ENCODE peak calls at places on chromosomes 4 and X, in seven cellular contexts. B is HepG2; D is GM23338; N is CD8-positive, alpha-beta memory T cell; Z is uterus; E is cardiac muscle cell; O is CD4-positive, CD25-positive, alpha-beta regulatory T cell. X is an unnamed sample.

GRCh38 chr4:7226993-7227392 is 34.7 kb downstream of the SORCS2 start:
- DNase-seq in B (no peak), D (no peak), N (no peak), Z (no peak), E (no peak), O (no peak), X (no peak)

GRCh38 chr4:113851816-113852215 is 90.3 kb upstream of the CAMK2D start:
- DNase-seq in B (peak; percentile 2), D (no peak), N (no peak), Z (no peak), E (no peak), O (no peak), X (no peak)

GRCh38 chr4:147498031-147498700 is 17.3 kb downstream of the EDNRA start:
- DNase-seq in B (no peak), D (no peak), N (no peak), Z (no peak), E (peak; percentile 72), O (no peak), X (peak; percentile 57)

GRCh38 chrX:40192196-40192595 is 94.4 kb upstream of the BCOR start:
- DNase-seq in B (no peak), D (no peak), N (no peak), Z (no peak), E (no peak), O (no peak), X (no peak)

GRCh38 chrX:2547746-2548145 is 47.0 kb upstream of the DHRSX start:
- DNase-seq in B (no peak), D (no peak), N (no peak), Z (no peak), E (no peak), O (no peak), X (no peak)

GRCh38 chr4:28444886-28445496 is 1584.3 kb downstream of the STIM2 start:
- DNase-seq in B (no peak), D (no peak), N (no peak), Z (no peak), E (peak; percentile 6), O (no peak), X (no peak)

GRCh38 chrX:110568396-110568795 is 209.7 kb downstream of the RTL9 start:
- DNase-seq in B (no peak), D (no peak), N (no peak), Z (no peak), E (no peak), O (no peak), X (no peak)

GRCh38 chr4:7981738-7982394 is 42.2 kb upstream of the AFAP1 start:
- DNase-seq in B (no peak), D (no peak), N (no peak), Z (no peak), E (no peak), O (no peak), X (no peak)

GRCh38 chr4:87978656-87979055 is 3.1 kb downstream of the SPP1 start:
- DNase-seq in B (no peak), D (no peak), N (no peak), Z (no peak), E (no peak), O (no peak), X (no peak)

GRCh38 chr4:140260227-140260626 is 106.2 kb upstream of the MAML3 start:
- DNase-seq in B (no peak), D (no peak), N (no peak), Z (no peak), E (peak; percentile 33), O (no peak), X (peak; percentile 85)

DNA sequence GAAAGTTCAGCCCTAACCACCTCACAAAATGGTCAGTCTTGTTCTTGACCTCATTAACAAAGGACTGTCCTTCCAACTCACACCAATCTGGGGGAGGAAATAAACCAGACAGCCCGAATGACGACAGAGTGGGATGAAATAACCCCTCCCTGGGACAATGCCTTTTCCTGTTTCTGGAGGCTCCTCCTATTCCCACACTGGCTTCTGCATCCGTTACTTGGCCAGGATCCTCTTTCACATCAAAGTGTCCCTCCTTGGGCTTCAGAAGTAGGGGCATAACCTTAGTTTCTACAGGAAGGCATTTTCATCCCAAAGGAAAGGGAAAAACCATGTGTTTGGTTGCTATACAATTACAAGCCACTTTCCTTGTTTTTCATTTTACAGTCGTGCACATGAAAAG is 59.8 kb upstream of the RPL34 start:
- DNase-seq in B (no peak), D (no peak), N (no peak), Z (no peak), E (peak; percentile 73), O (no peak), X (no peak)
- H3K27ac ChIP-seq in B (no peak overlapping the region), D (no peak overlapping the region), N (no peak overlapping the region), Z (peak overlapping the region; percentile 10), E (no peak overlapping the region), O (no peak overlapping the region), X (no peak overlapping the region)

GRCh38 chrX:80808854-80809493 is 703 bp downstream of the BRWD3 start:
- DNase-seq in B (no peak), D (peak; percentile 32), N (peak; percentile 15), Z (peak; percentile 15), E (peak; percentile 12), O (peak; percentile 38), X (peak; percentile 8)

GRCh38 chrX:80806557-80806956 is 3.1 kb downstream of the BRWD3 start:
- DNase-seq in B (no peak), D (no peak), N (no peak), Z (no peak), E (no peak), O (no peak), X (no peak)

GRCh38 chrX:80808160-80808735 is 1.4 kb downstream of the BRWD3 start:
- DNase-seq in B (peak; percentile 61), D (peak; percentile 67), N (peak; percentile 54), Z (peak; percentile 79), E (peak; percentile 75), O (peak; percentile 81), X (peak; percentile 88)

GRCh38 chrX:80810365-80810978 is 795 bp upstream of the BRWD3 start:
- DNase-seq in B (no peak), D (no peak), N (no peak), Z (no peak), E (peak; percentile 5), O (no peak), X (peak; percentile 1)

GRCh38 chrX:80807606-80808159 is 2.0 kb downstream of the BRWD3 start:
- DNase-seq in B (no peak), D (no peak), N (no peak), Z (no peak), E (no peak), O (no peak), X (peak; percentile 0)
- H3K27ac ChIP-seq in B (peak overlapping the region; percentile 71), D (no peak overlapping the region), N (peak overlapping the region; percentile 72), Z (peak overlapping the region; percentile 83), E (peak overlapping the region; percentile 64), O (peak overlapping the region; percentile 92), X (peak overlapping the region; percentile 83)

DNA sequence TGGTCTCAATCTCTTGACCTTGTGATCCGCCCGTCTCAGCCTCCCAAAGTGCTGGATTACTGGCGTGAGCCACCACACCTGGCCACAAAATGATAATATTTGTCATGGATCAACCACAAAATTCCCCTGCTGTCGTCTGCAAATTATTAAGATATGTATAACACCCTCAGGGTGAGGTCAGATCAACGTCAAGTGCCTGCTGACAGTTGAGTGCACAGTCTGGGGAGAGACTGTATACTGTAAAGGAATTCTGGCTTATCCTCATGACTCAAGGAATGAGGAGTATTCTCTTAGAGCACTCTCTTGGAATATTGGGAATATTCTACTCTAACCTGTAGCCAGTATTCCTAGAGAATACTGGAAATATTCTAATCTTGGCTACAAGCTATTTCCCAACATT is 11.2 kb downstream of the EPGN start:
- DNase-seq in B (no peak), D (no peak), N (no peak), Z (no peak), E (no peak), O (no peak), X (no peak)
- H3K27ac ChIP-seq in B (no peak overlapping the region), D (no peak overlapping the region), N (no peak overlapping the region), Z (no peak overlapping the region), E (no peak overlapping the region), O (no peak overlapping the region), X (no peak overlapping the region)

DNA sequence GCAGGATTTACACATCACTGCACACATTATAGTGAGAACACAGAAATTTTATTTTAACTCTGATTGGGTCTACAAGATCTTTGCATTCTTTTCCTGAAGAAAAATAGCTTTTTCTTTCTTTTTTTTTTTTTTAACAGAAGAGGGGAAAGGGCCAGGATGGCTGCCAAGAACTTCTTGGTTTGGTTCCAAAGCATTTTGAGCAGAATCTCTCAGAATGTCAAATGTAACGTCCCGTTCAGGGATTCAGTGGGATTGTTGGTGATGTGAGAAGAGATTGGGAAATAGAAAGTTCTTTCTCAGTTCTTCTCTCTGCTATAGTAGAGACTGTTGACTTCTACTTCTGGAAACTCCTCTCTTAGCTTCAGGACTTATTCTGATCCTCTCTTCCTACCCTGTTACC is 70.9 kb upstream of the CBR4 start:
- DNase-seq in B (no peak), D (no peak), N (no peak), Z (peak; percentile 28), E (peak; percentile 92), O (no peak), X (no peak)
- H3K27ac ChIP-seq in B (no peak overlapping the region), D (no peak overlapping the region), N (no peak overlapping the region), Z (peak overlapping the region; percentile 64), E (no peak overlapping the region), O (no peak overlapping the region), X (no peak overlapping the region)

GRCh38 chr4:163400911-163401310 is 57.2 kb downstream of the NPY5R start:
- DNase-seq in B (no peak), D (no peak), N (no peak), Z (no peak), E (no peak), O (no peak), X (no peak)

GRCh38 chr4:163398238-163398637 is 54.5 kb downstream of the NPY5R start:
- DNase-seq in B (no peak), D (no peak), N (no peak), Z (no peak), E (no peak), O (no peak), X (no peak)

GRCh38 chr4:163404570-163404969 is 60.9 kb downstream of the NPY5R start:
- DNase-seq in B (peak; percentile 1), D (no peak), N (no peak), Z (no peak), E (peak; percentile 65), O (no peak), X (no peak)

GRCh38 chr4:163404080-163404479 is 60.4 kb downstream of the NPY5R start:
- DNase-seq in B (no peak), D (no peak), N (no peak), Z (no peak), E (no peak), O (no peak), X (no peak)
- H3K27ac ChIP-seq in B (no peak overlapping the region), D (peak overlapping the region; percentile 6), N (no peak overlapping the region), Z (no peak overlapping the region), E (no peak overlapping the region), O (no peak overlapping the region), X (no peak overlapping the region)

X was measured in RWPE1.